ENCODE peak calls at places on chromosome 19, in nine cellular contexts. Z, U, E, B, D, X, P, I and F are unnamed samples.

GRCh38 chr19:33631628-33631995 is 9.9 kb downstream of the CHST8 start:
- DNase-seq in X (no peak), P (no peak), Z (no peak), D (no peak), B (no peak), U (no peak), E (no peak), I (no peak), F (no peak)

GRCh38 chr19:55493052-55493649 is 4.9 kb downstream of the SSC5D start:
- DNase-seq in B (no peak), Z (no peak), I (no peak), E (no peak), P (no peak), X (no peak), D (no peak), U (no peak), F (no peak)

GRCh38 chr19:15508035-15508710 is at the start of gene CYP4F22:
- DNase-seq in E (peak), B (no peak), I (no peak), Z (no peak), P (no peak), X (no peak), D (no peak), U (no peak), F (no peak)

GRCh38 chr19:31693131-31693700 is 344.0 kb upstream of the TSHZ3 start:
- DNase-seq in X (no peak), Z (no peak), U (no peak), I (no peak), E (no peak), D (no peak), P (no peak), B (no peak), F (no peak)

GRCh38 chr19:44848036-44848804 is 2.1 kb downstream of the NECTIN2 start:
- DNase-seq in P (no peak), B (no peak), U (no peak), I (no peak), E (no peak), X (no peak), D (no peak), Z (peak), F (no peak)

GRCh38 chr19:45972081-45972943 is 1.4 kb downstream of the NOVA2 start:
- DNase-seq in I (no peak), P (no peak), E (no peak), Z (no peak), U (no peak), D (no peak), X (peak), B (peak), F (no peak)

GRCh38 chr19:20999731-21000352 is 20.6 kb upstream of the ZNF430 start:
- DNase-seq in B (peak), X (peak), E (peak), I (peak), D (peak), Z (peak), U (peak), P (peak), F (peak)

GRCh38 chr19:19602136-19602712 is 16.3 kb downstream of the PBX4 start:
- DNase-seq in B (no peak), D (no peak), I (no peak), X (peak), Z (no peak), E (no peak), P (no peak), U (no peak), F (no peak)

GRCh38 chr19:38667552-38668205 is 20.2 kb downstream of the ACTN4 start:
- DNase-seq in Z (no peak), U (no peak), E (no peak), X (no peak), I (no peak), D (no peak), P (no peak), B (no peak), F (no peak)

GRCh38 chr19:5395541-5395940 is 54.9 kb upstream of the PTPRS start:
- DNase-seq in E (no peak), U (no peak), I (no peak), X (no peak), P (no peak), Z (no peak), D (no peak), B (no peak), F (no peak)

GRCh38 chr19:45569619-45570421 is 14.8 kb downstream of the OPA3 start:
- DNase-seq in I (no peak), X (peak), U (peak), E (peak), D (peak), P (peak), Z (peak), B (peak), F (no peak)

GRCh38 chr19:5181331-5181730 is 159.3 kb downstream of the PTPRS start:
- DNase-seq in X (no peak), I (no peak), E (no peak), Z (no peak), B (no peak), U (no peak), D (no peak), P (no peak), F (no peak)

GRCh38 chr19:53518061-53518460 is 19.9 kb upstream of the ZNF331 start:
- DNase-seq in I (no peak), X (no peak), B (no peak), E (no peak), P (no peak), D (no peak), Z (no peak), U (no peak), F (no peak)

GRCh38 chr19:29617336-29618266 is 11.5 kb downstream of the POP4 start:
- DNase-seq in D (no peak), B (no peak), X (no peak), I (no peak), P (no peak), E (no peak), U (no peak), Z (no peak), F (no peak)

GRCh38 chr19:39825531-39826076 is 8.4 kb downstream of the DYRK1B start:
- DNase-seq in D (no peak), X (no peak), I (no peak), E (no peak), U (no peak), Z (no peak), B (no peak), P (no peak), F (no peak)

GRCh38 chr19:5246554-5247155 is 94.0 kb downstream of the PTPRS start:
- DNase-seq in I (no peak), Z (no peak), U (no peak), B (no peak), D (no peak), P (no peak), E (no peak), X (no peak), F (no peak)

GRCh38 chr19:13055213-13056051 is 47.2 kb downstream of the LYL1 start:
- DNase-seq in U (peak), D (no peak), P (no peak), Z (peak), X (no peak), B (no peak), E (no peak), I (peak), F (no peak)

GRCh38 chr19:44700547-44700946 is 1.6 kb downstream of the CEACAM16 start:
- DNase-seq in B (no peak), P (no peak), D (no peak), E (no peak), Z (no peak), I (no peak), X (no peak), U (no peak), F (no peak)

GRCh38 chr19:45152504-45153338 is 8.1 kb downstream of the NKPD1 start:
- DNase-seq in P (no peak), E (peak), Z (peak), D (no peak), B (peak), U (peak), X (peak), I (no peak), F (no peak)

GRCh38 chr19:46713781-46714522 is 3.0 kb downstream of the PRKD2 start:
- DNase-seq in Z (peak), B (peak), U (no peak), E (peak), P (peak), D (peak), I (peak), X (peak), F (no peak)

GRCh38 chr19:15991602-15992001 is 42.8 kb downstream of the OR10H4 start:
- DNase-seq in I (no peak), X (no peak), E (no peak), P (no peak), U (no peak), Z (no peak), B (no peak), D (no peak), F (no peak)

GRCh38 chr19:49456351-49456750 is 3.3 kb downstream of the ALDH16A1 start:
- DNase-seq in E (no peak), D (no peak), X (no peak), U (no peak), P (no peak), I (no peak), Z (no peak), B (no peak), F (no peak)

GRCh38 chr19:21130097-21130775 is 11.6 kb upstream of the ZNF431 start:
- DNase-seq in B (no peak), X (no peak), E (no peak), D (no peak), P (no peak), U (no peak), Z (no peak), I (no peak), F (peak)

GRCh38 chr19:17328517-17329060 is 6.1 kb downstream of the ANO8 start:
- DNase-seq in X (peak), Z (no peak), D (no peak), U (no peak), B (no peak), E (peak), P (no peak), I (no peak), F (no peak)

GRCh38 chr19:23913931-23914330 is 755 bp upstream of the ZNF726 start:
- DNase-seq in D (no peak), P (no peak), Z (no peak), B (no peak), U (no peak), E (no peak), I (no peak), X (no peak), F (no peak)

GRCh38 chr19:47271949-47272348 is 2.7 kb upstream of the INAFM1 start:
- DNase-seq in U (no peak), E (no peak), D (no peak), Z (no peak), X (no peak), B (no peak), P (no peak), I (no peak), F (no peak)

GRCh38 chr19:35143818-35144217 is 763 bp downstream of the FXYD7 start:
- DNase-seq in U (no peak), E (no peak), B (no peak), D (no peak), X (no peak), Z (no peak), P (no peak), I (no peak), F (no peak)

GRCh38 chr19:46624958-46625661 is at the start of gene PTGIR:
- DNase-seq in E (no peak), U (no peak), P (no peak), D (no peak), I (peak), Z (no peak), B (no peak), X (no peak), F (no peak)

GRCh38 chr19:584240-585001 is 5.3 kb upstream of the HCN2 start:
- DNase-seq in P (peak), D (peak), I (no peak), X (peak), Z (peak), U (peak), E (peak), B (peak), F (no peak)

GRCh38 chr19:5039642-5040543 is 71.0 kb downstream of the KDM4B start:
- DNase-seq in I (no peak), E (no peak), P (no peak), Z (no peak), U (no peak), X (no peak), D (no peak), B (no peak), F (no peak)